ENCODE peak calls at places on chromosomes 5 and 9, in six cellular contexts. One of them, this sample, is unnamed.

GRCh38 chr9:78552802-78553201 is 255.9 kb downstream of the PSAT1 start:
- DNase-seq in OCI-LY7: no peak
- DNase-seq in GM23338: no peak
- DNase-seq in testis: no peak
- DNase-seq in endodermal cell: no peak
- DNase-seq in fibroblast of lung: peak
- DNase-seq in this sample: no peak

GRCh38 chr9:77456829-77457437 is 191.2 kb downstream of the GNA14 start:
- DNase-seq in OCI-LY7: peak
- DNase-seq in GM23338: peak
- DNase-seq in testis: peak
- DNase-seq in endodermal cell: peak
- DNase-seq in fibroblast of lung: peak
- DNase-seq in this sample: no peak

GRCh38 chr5:173835131-173835530 is 53.0 kb upstream of the CPEB4 start:
- DNase-seq in OCI-LY7: no peak
- DNase-seq in GM23338: no peak
- DNase-seq in testis: no peak
- DNase-seq in endodermal cell: no peak
- DNase-seq in fibroblast of lung: no peak
- DNase-seq in this sample: no peak

GRCh38 chr9:86801246-86801645 is 146.1 kb downstream of the GAS1 start:
- DNase-seq in OCI-LY7: no peak
- DNase-seq in GM23338: peak
- DNase-seq in testis: no peak
- DNase-seq in endodermal cell: no peak
- DNase-seq in fibroblast of lung: peak
- DNase-seq in this sample: no peak

GRCh38 chr9:111842313-111842712 is 47.6 kb upstream of the SHOC1 start:
- DNase-seq in OCI-LY7: no peak
- DNase-seq in GM23338: no peak
- DNase-seq in testis: no peak
- DNase-seq in endodermal cell: no peak
- DNase-seq in fibroblast of lung: peak
- DNase-seq in this sample: no peak

GRCh38 chr9:36101916-36102741 is 34.4 kb upstream of the GLIPR2 start:
- DNase-seq in OCI-LY7: no peak
- DNase-seq in GM23338: no peak
- DNase-seq in testis: no peak
- DNase-seq in endodermal cell: no peak
- DNase-seq in fibroblast of lung: peak
- DNase-seq in this sample: peak

GRCh38 chr5:34691326-34691725 is 35.2 kb downstream of the RAI14 start:
- DNase-seq in OCI-LY7: no peak
- DNase-seq in GM23338: no peak
- DNase-seq in testis: no peak
- DNase-seq in endodermal cell: no peak
- DNase-seq in fibroblast of lung: no peak
- DNase-seq in this sample: no peak

GRCh38 chr9:89841456-89841855 is 236.6 kb downstream of the GADD45G start:
- DNase-seq in OCI-LY7: no peak
- DNase-seq in GM23338: no peak
- DNase-seq in testis: no peak
- DNase-seq in endodermal cell: peak
- DNase-seq in fibroblast of lung: no peak
- DNase-seq in this sample: no peak

GRCh38 chr9:15837079-15837679 is 284.3 kb downstream of the CCDC171 start:
- DNase-seq in OCI-LY7: peak
- DNase-seq in GM23338: peak
- DNase-seq in testis: peak
- DNase-seq in endodermal cell: no peak
- DNase-seq in fibroblast of lung: peak
- DNase-seq in this sample: peak

GRCh38 chr5:850511-851006 is at the start of gene ZDHHC11:
- DNase-seq in OCI-LY7: no peak
- DNase-seq in GM23338: peak
- DNase-seq in testis: no peak
- DNase-seq in endodermal cell: no peak
- DNase-seq in fibroblast of lung: no peak
- DNase-seq in this sample: no peak

GRCh38 chr9:76571288-76572204 is 112.6 kb downstream of the GCNT1 start:
- DNase-seq in OCI-LY7: peak
- DNase-seq in GM23338: peak
- DNase-seq in testis: no peak
- DNase-seq in endodermal cell: no peak
- DNase-seq in fibroblast of lung: peak
- DNase-seq in this sample: no peak

GRCh38 chr5:10689391-10690081 is 71.5 kb downstream of the DAP start:
- DNase-seq in OCI-LY7: peak
- DNase-seq in GM23338: peak
- DNase-seq in testis: peak
- DNase-seq in endodermal cell: peak
- DNase-seq in fibroblast of lung: no peak
- DNase-seq in this sample: no peak

GRCh38 chr9:129671519-129671918 is 6.1 kb downstream of the PRRX2 start:
- DNase-seq in OCI-LY7: no peak
- DNase-seq in GM23338: no peak
- DNase-seq in testis: no peak
- DNase-seq in endodermal cell: no peak
- DNase-seq in fibroblast of lung: no peak
- DNase-seq in this sample: no peak

GRCh38 chr9:69923972-69924371 is 103.4 kb downstream of the CFAP95 start:
- DNase-seq in OCI-LY7: no peak
- DNase-seq in GM23338: peak
- DNase-seq in testis: no peak
- DNase-seq in endodermal cell: no peak
- DNase-seq in fibroblast of lung: no peak
- DNase-seq in this sample: no peak

GRCh38 chr9:5971740-5972139 is 43.7 kb downstream of the RANBP6 start:
- DNase-seq in OCI-LY7: no peak
- DNase-seq in GM23338: no peak
- DNase-seq in testis: no peak
- DNase-seq in endodermal cell: no peak
- DNase-seq in fibroblast of lung: peak
- DNase-seq in this sample: no peak

GRCh38 chr5:45508155-45508554 is 188.0 kb downstream of the HCN1 start:
- DNase-seq in OCI-LY7: no peak
- DNase-seq in GM23338: no peak
- DNase-seq in testis: no peak
- DNase-seq in endodermal cell: no peak
- DNase-seq in fibroblast of lung: no peak
- DNase-seq in this sample: no peak

GRCh38 chr9:8764041-8764440 is 964.5 kb upstream of the DMAC1 start:
- DNase-seq in OCI-LY7: no peak
- DNase-seq in GM23338: no peak
- DNase-seq in testis: no peak
- DNase-seq in endodermal cell: no peak
- DNase-seq in fibroblast of lung: peak
- DNase-seq in this sample: no peak

GRCh38 chr5:537621-538071 is 13.4 kb upstream of the SLC9A3 start:
- DNase-seq in OCI-LY7: no peak
- DNase-seq in GM23338: no peak
- DNase-seq in testis: no peak
- DNase-seq in endodermal cell: no peak
- DNase-seq in fibroblast of lung: no peak
- DNase-seq in this sample: no peak

GRCh38 chr5:74816875-74817274 is 49.3 kb downstream of the FAM169A start:
- DNase-seq in OCI-LY7: no peak
- DNase-seq in GM23338: peak
- DNase-seq in testis: no peak
- DNase-seq in endodermal cell: no peak
- DNase-seq in fibroblast of lung: no peak
- DNase-seq in this sample: no peak

GRCh38 chr9:98506422-98507054 is 202.2 kb downstream of the GABBR2 start:
- DNase-seq in OCI-LY7: no peak
- DNase-seq in GM23338: no peak
- DNase-seq in testis: no peak
- DNase-seq in endodermal cell: no peak
- DNase-seq in fibroblast of lung: no peak
- DNase-seq in this sample: no peak

GRCh38 chr5:14252793-14253192 is 109.7 kb downstream of the TRIO start:
- DNase-seq in OCI-LY7: no peak
- DNase-seq in GM23338: no peak
- DNase-seq in testis: no peak
- DNase-seq in endodermal cell: no peak
- DNase-seq in fibroblast of lung: no peak
- DNase-seq in this sample: no peak

GRCh38 chr5:32814620-32815019 is 103.5 kb downstream of the NPR3 start:
- DNase-seq in OCI-LY7: no peak
- DNase-seq in GM23338: no peak
- DNase-seq in testis: no peak
- DNase-seq in endodermal cell: no peak
- DNase-seq in fibroblast of lung: peak
- DNase-seq in this sample: peak

GRCh38 chr5:41371741-41372140 is 138.7 kb downstream of the PLCXD3 start:
- DNase-seq in OCI-LY7: no peak
- DNase-seq in GM23338: no peak
- DNase-seq in testis: no peak
- DNase-seq in endodermal cell: no peak
- DNase-seq in fibroblast of lung: peak
- DNase-seq in this sample: no peak

GRCh38 chr9:111896942-111897830 is 572 bp downstream of the UGCG start:
- DNase-seq in OCI-LY7: no peak
- DNase-seq in GM23338: peak
- DNase-seq in testis: peak
- DNase-seq in endodermal cell: peak
- DNase-seq in fibroblast of lung: peak
- DNase-seq in this sample: no peak

GRCh38 chr9:105385372-105385985 is 62.4 kb upstream of the FSD1L start:
- DNase-seq in OCI-LY7: peak
- DNase-seq in GM23338: peak
- DNase-seq in testis: peak
- DNase-seq in endodermal cell: no peak
- DNase-seq in fibroblast of lung: no peak
- DNase-seq in this sample: no peak

GRCh38 chr9:38422555-38423245 is 1.6 kb downstream of the IGFBPL1 start:
- DNase-seq in OCI-LY7: no peak
- DNase-seq in GM23338: no peak
- DNase-seq in testis: no peak
- DNase-seq in endodermal cell: peak
- DNase-seq in fibroblast of lung: no peak
- DNase-seq in this sample: no peak

GRCh38 chr9:38423273-38423938 is 848 bp downstream of the IGFBPL1 start:
- DNase-seq in OCI-LY7: no peak
- DNase-seq in GM23338: peak
- DNase-seq in testis: no peak
- DNase-seq in endodermal cell: peak
- DNase-seq in fibroblast of lung: no peak
- DNase-seq in this sample: no peak

GRCh38 chr9:38421498-38422211 is 2.6 kb downstream of the IGFBPL1 start:
- DNase-seq in OCI-LY7: no peak
- DNase-seq in GM23338: peak
- DNase-seq in testis: no peak
- DNase-seq in endodermal cell: peak
- DNase-seq in fibroblast of lung: no peak
- DNase-seq in this sample: no peak

GRCh38 chr9:38424918-38425317 is 664 bp upstream of the IGFBPL1 start:
- DNase-seq in OCI-LY7: no peak
- DNase-seq in GM23338: no peak
- DNase-seq in testis: no peak
- DNase-seq in endodermal cell: peak
- DNase-seq in fibroblast of lung: no peak
- DNase-seq in this sample: no peak

GRCh38 chr9:38423939-38424843 is at the start of gene IGFBPL1:
- DNase-seq in OCI-LY7: no peak
- DNase-seq in GM23338: peak
- DNase-seq in testis: peak
- DNase-seq in endodermal cell: peak
- DNase-seq in fibroblast of lung: no peak
- DNase-seq in this sample: no peak
- H3K4me3 ChIP-seq in OCI-LY7: no peak
- H3K4me3 ChIP-seq in GM23338: peak
- H3K4me3 ChIP-seq in testis: peak
- H3K4me3 ChIP-seq in endodermal cell: peak
- H3K4me3 ChIP-seq in fibroblast of lung: no peak
- H3K4me3 ChIP-seq in this sample: peak

DNA sequence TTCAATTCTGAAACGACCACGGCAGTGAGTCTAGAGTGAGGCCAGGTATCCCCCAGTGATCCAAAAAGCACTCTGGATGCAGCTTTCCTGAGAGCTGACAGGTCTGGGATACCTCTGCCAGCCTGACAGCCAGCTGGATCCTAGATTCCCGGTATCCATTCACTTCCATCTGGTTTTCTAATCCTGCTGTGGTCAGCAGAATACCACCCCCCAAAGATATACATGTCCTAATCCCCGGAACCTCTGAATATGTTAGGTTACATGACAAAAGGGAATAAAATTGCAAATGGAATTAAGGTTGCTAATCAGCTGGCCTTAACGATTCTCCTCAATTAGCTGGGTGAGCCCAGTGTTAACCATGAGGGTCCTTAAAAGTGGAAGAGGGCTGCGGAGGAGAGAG is 1.4 kb upstream of the ZNF79 start:
- DNase-seq in OCI-LY7: no peak
- DNase-seq in GM23338: no peak
- DNase-seq in testis: no peak
- DNase-seq in endodermal cell: no peak
- DNase-seq in fibroblast of lung: no peak
- DNase-seq in this sample: no peak
- H3K4me3 ChIP-seq in OCI-LY7: peak
- H3K4me3 ChIP-seq in GM23338: peak
- H3K4me3 ChIP-seq in testis: peak
- H3K4me3 ChIP-seq in endodermal cell: peak
- H3K4me3 ChIP-seq in fibroblast of lung: peak
- H3K4me3 ChIP-seq in this sample: peak

GRCh38 chr5:138573223-138573622 is 2.0 kb downstream of the HSPA9 start:
- DNase-seq in OCI-LY7: no peak
- DNase-seq in GM23338: no peak
- DNase-seq in testis: no peak
- DNase-seq in endodermal cell: no peak
- DNase-seq in fibroblast of lung: no peak
- DNase-seq in this sample: no peak
- H3K4me3 ChIP-seq in OCI-LY7: no peak
- H3K4me3 ChIP-seq in GM23338: no peak
- H3K4me3 ChIP-seq in testis: no peak
- H3K4me3 ChIP-seq in endodermal cell: peak
- H3K4me3 ChIP-seq in fibroblast of lung: no peak
- H3K4me3 ChIP-seq in this sample: no peak

GRCh38 chr9:134641989-134642384 is 384 bp downstream of the COL5A1 start:
- DNase-seq in OCI-LY7: no peak
- DNase-seq in GM23338: no peak
- DNase-seq in testis: no peak
- DNase-seq in endodermal cell: no peak
- DNase-seq in fibroblast of lung: no peak
- DNase-seq in this sample: no peak

GRCh38 chr9:134642385-134643181 is 980 bp downstream of the COL5A1 start:
- DNase-seq in OCI-LY7: no peak
- DNase-seq in GM23338: peak
- DNase-seq in testis: peak
- DNase-seq in endodermal cell: peak
- DNase-seq in fibroblast of lung: peak
- DNase-seq in this sample: no peak

GRCh38 chr9:134641173-134641985 is at the start of gene COL5A1:
- DNase-seq in OCI-LY7: no peak
- DNase-seq in GM23338: peak
- DNase-seq in testis: peak
- DNase-seq in endodermal cell: peak
- DNase-seq in fibroblast of lung: peak
- DNase-seq in this sample: no peak

GRCh38 chr9:134639994-134640393 is 1.6 kb upstream of the COL5A1 start:
- DNase-seq in OCI-LY7: no peak
- DNase-seq in GM23338: no peak
- DNase-seq in testis: no peak
- DNase-seq in endodermal cell: peak
- DNase-seq in fibroblast of lung: no peak
- DNase-seq in this sample: no peak

GRCh38 chr9:134640491-134641172 is 971 bp upstream of the COL5A1 start:
- DNase-seq in OCI-LY7: no peak
- DNase-seq in GM23338: no peak
- DNase-seq in testis: no peak
- DNase-seq in endodermal cell: peak
- DNase-seq in fibroblast of lung: no peak
- DNase-seq in this sample: no peak
- H3K4me3 ChIP-seq in OCI-LY7: no peak
- H3K4me3 ChIP-seq in GM23338: peak
- H3K4me3 ChIP-seq in testis: peak
- H3K4me3 ChIP-seq in endodermal cell: peak
- H3K4me3 ChIP-seq in fibroblast of lung: no peak
- H3K4me3 ChIP-seq in this sample: peak

This sample was measured in AG04449.